ENCODE peak calls at places on chromosomes 3 and 15, in six cellular contexts. S is K562, O is right atrium auricular region, L is lower lobe of right lung, D is tibial artery, W is PC-9. V is an unnamed sample.

GRCh38 chr3:102229062-102229655 is 205.7 kb upstream of the ZPLD1 start:
- DNase-seq in L (peak; percentile 59), W (peak; percentile 77), S (peak; percentile 42), D (peak; percentile 78), O (peak; percentile 89), V (peak; percentile 79)

GRCh38 chr3:124276863-124277515 is 285.1 kb upstream of the ROPN1 start:
- DNase-seq in S (no peak), L (no peak), W (no peak), O (no peak), D (peak; percentile 63), V (no peak)

GRCh38 chr3:194466761-194467356 is 19.9 kb downstream of the ATP13A3 start:
- DNase-seq in O (no peak), W (no peak), L (no peak), D (no peak), S (no peak), V (no peak)

GRCh38 chr3:177597325-177598109 is 400.2 kb upstream of the TBL1XR1 start:
- DNase-seq in L (no peak), D (peak; percentile 72), S (no peak), W (no peak), O (peak; percentile 63), V (peak; percentile 31)

GRCh38 chr15:47414207-47414606 is 303.1 kb upstream of the SEMA6D start:
- DNase-seq in D (no peak), W (no peak), L (no peak), S (no peak), O (no peak), V (no peak)

GRCh38 chr3:185420762-185421161 is 57.8 kb downstream of the MAP3K13 start:
- DNase-seq in W (no peak), D (no peak), O (no peak), L (peak; percentile 50), S (no peak), V (peak; percentile 83)

GRCh38 chr3:196193738-196194541 is 17.3 kb downstream of the ZDHHC19 start:
- DNase-seq in W (peak; percentile 62), L (peak; percentile 82), S (no peak), O (peak; percentile 62), D (peak; percentile 51), V (peak; percentile 41)

GRCh38 chr3:124587053-124587408 is 143.2 kb upstream of the UMPS start:
- DNase-seq in D (no peak), S (peak; percentile 18), W (peak; percentile 59), O (no peak), L (no peak), V (peak; percentile 61)

GRCh38 chr3:171976526-171976925 is 62.9 kb upstream of the FNDC3B start:
- DNase-seq in L (no peak), S (no peak), O (no peak), D (no peak), W (peak; percentile 1), V (no peak)

GRCh38 chr15:70099966-70100494 is 2.3 kb upstream of the TLE3 start:
- DNase-seq in O (no peak), S (no peak), D (no peak), L (no peak), W (no peak), V (no peak)

GRCh38 chr3:124260206-124260915 is 268.4 kb upstream of the ROPN1 start:
- DNase-seq in W (no peak), D (peak; percentile 85), S (no peak), O (peak; percentile 80), L (no peak), V (no peak)

GRCh38 chr3:160474416-160474838 is 24.8 kb upstream of the TRIM59 start:
- DNase-seq in L (no peak), S (no peak), W (no peak), O (no peak), D (no peak), V (no peak)

GRCh38 chr3:45655906-45656305 is 33.3 kb upstream of the SACM1L start:
- DNase-seq in L (no peak), S (no peak), W (no peak), D (no peak), O (no peak), V (no peak)
- H3K27ac ChIP-seq in L (peak overlapping the region; percentile 26), S (no peak overlapping the region), W (peak overlapping the region; percentile 43), D (peak overlapping the region; percentile 61), O (no peak overlapping the region), V (no peak overlapping the region)

GRCh38 chr3:181713300-181713647 is 1.5 kb downstream of the SOX2 start:
- DNase-seq in D (no peak), L (no peak), W (peak; percentile 9), O (no peak), S (no peak), V (no peak)

GRCh38 chr3:181713673-181714270 is 2.0 kb downstream of the SOX2 start:
- DNase-seq in S (no peak), O (no peak), D (no peak), W (peak; percentile 3), L (no peak), V (no peak)

GRCh38 chr3:181717505-181717904 is 5.8 kb downstream of the SOX2 start:
- DNase-seq in S (no peak), L (no peak), D (no peak), W (no peak), O (no peak), V (no peak)

GRCh38 chr3:181716916-181717315 is 5.2 kb downstream of the SOX2 start:
- DNase-seq in D (no peak), W (no peak), S (no peak), O (no peak), L (no peak), V (no peak)

GRCh38 chr3:181715601-181716340 is 4.0 kb downstream of the SOX2 start:
- DNase-seq in W (no peak), D (no peak), L (no peak), S (no peak), O (no peak), V (no peak)
- H3K27ac ChIP-seq in W (no peak overlapping the region), D (no peak overlapping the region), L (no peak overlapping the region), S (no peak overlapping the region), O (no peak overlapping the region), V (no peak overlapping the region)

GRCh38 chr15:93980149-93980911 is 251.0 kb upstream of the MCTP2 start:
- DNase-seq in L (no peak), S (no peak), O (no peak), D (no peak), W (no peak), V (no peak)
- H3K27ac ChIP-seq in L (no peak overlapping the region), S (no peak overlapping the region), O (peak overlapping the region; percentile 23), D (no peak overlapping the region), W (no peak overlapping the region), V (no peak overlapping the region)

GRCh38 chr3:114417265-114417664 is 123.4 kb downstream of the TIGIT start:
- DNase-seq in W (no peak), S (no peak), L (no peak), O (no peak), D (no peak), V (no peak)

GRCh38 chr3:114420072-114420471 is 126.2 kb downstream of the TIGIT start:
- DNase-seq in O (no peak), D (no peak), L (no peak), S (no peak), W (no peak), V (no peak)

GRCh38 chr3:114417682-114418081 is 123.9 kb downstream of the TIGIT start:
- DNase-seq in L (no peak), W (no peak), S (no peak), O (no peak), D (no peak), V (no peak)

GRCh38 chr3:114418107-114418506 is 124.3 kb downstream of the TIGIT start:
- DNase-seq in S (no peak), W (no peak), L (no peak), D (no peak), O (no peak), V (no peak)

GRCh38 chr3:114418724-114419543 is 125.1 kb downstream of the TIGIT start:
- DNase-seq in W (peak; percentile 55), L (no peak), D (no peak), O (no peak), S (peak; percentile 42), V (no peak)
- H3K27ac ChIP-seq in W (no peak overlapping the region), L (peak overlapping the region; percentile 7), D (peak overlapping the region; percentile 6), O (peak overlapping the region; percentile 60), S (no peak overlapping the region), V (no peak overlapping the region)

GRCh38 chr3:182682263-182683229 is 110.8 kb upstream of the ATP11B start:
- DNase-seq in D (no peak), W (peak; percentile 52), O (no peak), S (peak; percentile 53), L (peak; percentile 59), V (peak; percentile 16)
- H3K27ac ChIP-seq in D (no peak overlapping the region), W (no peak overlapping the region), O (no peak overlapping the region), S (no peak overlapping the region), L (no peak overlapping the region), V (no peak overlapping the region)

GRCh38 chr3:98900265-98901031 is 1.0 kb downstream of the DCBLD2 start:
- DNase-seq in L (no peak), D (no peak), O (no peak), W (peak; percentile 65), S (no peak), V (no peak)

GRCh38 chr3:98901465-98902174 is at the start of gene DCBLD2:
- DNase-seq in O (peak; percentile 98), D (peak; percentile 98), W (peak; percentile 99), L (peak; percentile 98), S (peak; percentile 94), V (peak; percentile 98)

GRCh38 chr3:98902341-98902740 is 846 bp upstream of the DCBLD2 start:
- DNase-seq in D (no peak), L (no peak), S (no peak), W (no peak), O (no peak), V (no peak)

GRCh38 chr3:98903099-98903498 is 1.6 kb upstream of the DCBLD2 start:
- DNase-seq in D (no peak), L (no peak), S (no peak), O (no peak), W (no peak), V (no peak)

GRCh38 chr3:98901032-98901464 is 447 bp downstream of the DCBLD2 start:
- DNase-seq in L (peak; percentile 62), S (peak; percentile 38), W (peak; percentile 60), O (peak; percentile 68), D (peak; percentile 45), V (peak; percentile 74)
- H3K27ac ChIP-seq in L (peak overlapping the region; percentile 85), S (peak overlapping the region; percentile 70), W (peak overlapping the region; percentile 45), O (peak overlapping the region; percentile 97), D (peak overlapping the region; percentile 97), V (peak overlapping the region; percentile 86)

GRCh38 chr15:99692825-99693224 is 40.4 kb downstream of the LYSMD4 start:
- DNase-seq in W (no peak), L (no peak), D (no peak), S (no peak), O (no peak), V (no peak)

DNA sequence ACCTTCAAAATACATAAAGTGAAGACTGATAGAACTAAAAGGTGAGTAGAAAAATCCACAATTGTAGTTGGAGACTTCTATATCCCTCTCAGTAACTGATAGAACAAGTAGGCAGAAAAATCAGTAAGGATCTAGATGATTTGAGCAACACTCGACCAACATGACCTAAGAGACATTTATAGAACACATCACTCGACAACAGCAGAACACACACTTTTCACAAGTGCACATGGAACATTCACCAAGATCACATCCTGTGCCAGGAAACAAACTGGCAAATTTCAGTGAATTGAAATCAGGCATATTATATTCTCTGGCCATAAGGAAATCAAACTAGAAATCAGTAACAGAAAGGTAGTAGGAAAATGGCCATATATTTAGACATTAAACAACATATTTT is 37.1 kb downstream of the LYSMD4 start:
- DNase-seq in O (no peak), L (no peak), S (no peak), D (no peak), W (no peak), V (no peak)
- H3K27ac ChIP-seq in O (peak overlapping the region; percentile 73), L (no peak overlapping the region), S (no peak overlapping the region), D (no peak overlapping the region), W (no peak overlapping the region), V (no peak overlapping the region)